ENCODE peak calls at places on chromosomes 5 and 9, in eight cellular contexts. S, R, A, J, M, X, V and Z are unnamed samples. For H3K9me3 and H3K4me1, the result is how much of the 10 kb centered on the place peaks cover.

GRCh38 chr5:127813633-127814171 is 110.5 kb downstream of the CCDC192 start:
- DNase-seq in S (no peak), R (no peak), A (no peak), J (no peak), M (no peak), X (no peak), V (no peak), Z (no peak)

GRCh38 chr5:180331647-180331950 is 21.5 kb downstream of the GFPT2 start:
- DNase-seq in S (no peak), R (peak), A (no peak), J (no peak), M (no peak), X (no peak), V (no peak), Z (no peak)

GRCh38 chr9:127746959-127747569 is 12.0 kb upstream of the TOR2A start:
- DNase-seq in S (no peak), R (no peak), A (no peak), J (no peak), M (no peak), X (no peak), V (no peak), Z (no peak)

GRCh38 chr9:109181284-109181683 is 14.2 kb upstream of the FRRS1L start:
- DNase-seq in S (no peak), R (no peak), A (no peak), J (no peak), M (no peak), X (no peak), V (no peak), Z (no peak)

GRCh38 chr9:132412089-132412488 is 2.1 kb downstream of the CFAP77 start:
- DNase-seq in S (no peak), R (no peak), A (no peak), J (no peak), M (no peak), X (no peak), V (peak), Z (peak)

GRCh38 chr9:107036367-107036766 is 173.4 kb downstream of the ZNF462 start:
- DNase-seq in S (no peak), R (no peak), A (no peak), J (no peak), M (no peak), X (no peak), V (no peak), Z (no peak)

GRCh38 chr5:176739461-176740051 is 70.8 kb upstream of the UNC5A start:
- DNase-seq in S (peak), R (no peak), A (no peak), J (no peak), M (no peak), X (peak), V (no peak), Z (peak)

GRCh38 chr9:87157366-87158031 is 210.2 kb upstream of the GAS1 start:
- DNase-seq in S (no peak), R (no peak), A (no peak), J (no peak), M (peak), X (no peak), V (no peak), Z (no peak)

GRCh38 chr9:70484232-70485130 is 70.0 kb upstream of the KLF9 start:
- DNase-seq in S (peak), R (no peak), A (peak), J (no peak), M (no peak), X (peak), V (peak), Z (peak)

GRCh38 chr5:57324159-57324558 is 150.3 kb downstream of the GPBP1 start:
- DNase-seq in S (no peak), R (no peak), A (no peak), J (no peak), M (no peak), X (no peak), V (no peak), Z (no peak)

GRCh38 chr9:127876026-127876763 is 1.3 kb downstream of the AK1 start:
- DNase-seq in S (no peak), R (peak), A (no peak), J (peak), M (no peak), X (no peak), V (no peak), Z (no peak)

GRCh38 chr5:36631575-36632362 is 25.4 kb downstream of the SLC1A3 start:
- DNase-seq in S (no peak), R (no peak), A (no peak), J (no peak), M (no peak), X (no peak), V (no peak), Z (no peak)

GRCh38 chr5:141272906-141273305 is 27.7 kb downstream of the PCDHB15 start:
- DNase-seq in S (no peak), R (no peak), A (no peak), J (no peak), M (no peak), X (no peak), V (no peak), Z (peak)

GRCh38 chr9:109730228-109730627 is 49.8 kb upstream of the PALM2AKAP2 start:
- DNase-seq in S (no peak), R (no peak), A (peak), J (peak), M (peak), X (no peak), V (no peak), Z (no peak)

GRCh38 chr5:15763754-15764153 is 263.8 kb downstream of the FBXL7 start:
- DNase-seq in S (no peak), R (no peak), A (no peak), J (no peak), M (no peak), X (no peak), V (no peak), Z (peak)

GRCh38 chr9:115938479-115938878 is 215.1 kb upstream of the PAPPA start:
- DNase-seq in S (no peak), R (no peak), A (no peak), J (no peak), M (no peak), X (no peak), V (no peak), Z (no peak)

GRCh38 chr9:121634800-121635261 is 16.6 kb upstream of the DAB2IP start:
- DNase-seq in S (no peak), R (no peak), A (peak), J (no peak), M (no peak), X (no peak), V (no peak), Z (peak)

GRCh38 chr5:112848116-112848811 is 12.8 kb upstream of the SRP19 start:
- DNase-seq in S (no peak), R (no peak), A (no peak), J (no peak), M (no peak), X (no peak), V (peak), Z (peak)

GRCh38 chr5:66144799-66145390 is 795 bp downstream of the SREK1 start:
- DNase-seq in S (no peak), R (no peak), A (no peak), J (no peak), M (no peak), X (no peak), V (no peak), Z (no peak)

GRCh38 chr9:71778085-71778484 is 9.8 kb upstream of the CEMIP2 start:
- DNase-seq in S (no peak), R (no peak), A (no peak), J (no peak), M (no peak), X (no peak), V (no peak), Z (no peak)

GRCh38 chr5:142170254-142170953 is 61.8 kb downstream of the NDFIP1 start:
- DNase-seq in S (no peak), R (no peak), A (no peak), J (no peak), M (no peak), X (no peak), V (no peak), Z (peak)

GRCh38 chr5:61881821-61882220 is 424.2 kb upstream of the KIF2A start:
- DNase-seq in S (no peak), R (no peak), A (no peak), J (no peak), M (no peak), X (no peak), V (no peak), Z (no peak)

GRCh38 chr9:118630931-118631595 is 738.2 kb downstream of the BRINP1 start:
- DNase-seq in S (no peak), R (no peak), A (no peak), J (no peak), M (no peak), X (no peak), V (no peak), Z (no peak)

GRCh38 chr5:134465856-134466240 is 54.2 kb upstream of the CDKN2AIPNL start:
- DNase-seq in S (peak), R (peak), A (peak), J (peak), M (peak), X (peak), V (peak), Z (peak)

GRCh38 chr5:180860887-180861822 is at the start of gene ZFP62:
- DNase-seq in S (peak), R (peak), A (peak), J (peak), M (peak), X (peak), V (peak), Z (peak)

GRCh38 chr5:53490747-53491146 is 10.3 kb downstream of the FST start:
- DNase-seq in S (no peak), R (no peak), A (no peak), J (no peak), M (peak), X (no peak), V (no peak), Z (no peak)

GRCh38 chr5:148829734-148830133 is 3.3 kb downstream of the ADRB2 start:
- DNase-seq in S (no peak), R (no peak), A (no peak), J (no peak), M (no peak), X (no peak), V (no peak), Z (no peak)

GRCh38 chr9:70298245-70298771 is 39.5 kb downstream of the SMC5 start:
- DNase-seq in S (no peak), R (no peak), A (no peak), J (no peak), M (no peak), X (no peak), V (no peak), Z (no peak)

GRCh38 chr5:7372399-7372798 is 23.5 kb upstream of the ADCY2 start:
- DNase-seq in S (no peak), R (no peak), A (no peak), J (no peak), M (no peak), X (no peak), V (no peak), Z (no peak)

GRCh38 chr5:136030252-136030651 is 1.5 kb downstream of the TGFBI start:
- DNase-seq in S (no peak), R (no peak), A (no peak), J (no peak), M (no peak), X (peak), V (no peak), Z (no peak)

GRCh38 chr9:4298255-4299005 is 1.4 kb downstream of the GLIS3 start:
- DNase-seq in S (peak), R (peak), A (peak), J (peak), M (peak), X (peak), V (no peak), Z (no peak)

GRCh38 chr9:109166771-109167601 is at the start of gene FRRS1L:
- DNase-seq in S (no peak), R (no peak), A (no peak), J (no peak), M (no peak), X (no peak), V (no peak), Z (no peak)

GRCh38 chr9:125061391-125061790 is 81.9 kb downstream of the SCAI start:
- DNase-seq in S (no peak), R (no peak), A (no peak), J (no peak), M (no peak), X (no peak), V (no peak), Z (no peak)

GRCh38 chr9:21317956-21318923 is 13.1 kb upstream of the IFNA5 start:
- DNase-seq in S (peak), R (no peak), A (peak), J (no peak), M (no peak), X (peak), V (no peak), Z (peak)

GRCh38 chr5:36414869-36415282 is 113.2 kb upstream of the RANBP3L start:
- DNase-seq in S (no peak), R (no peak), A (no peak), J (no peak), M (no peak), X (no peak), V (peak), Z (no peak)

GRCh38 chr5:10756539-10756938 is 4.5 kb downstream of the DAP start:
- DNase-seq in S (no peak), R (no peak), A (no peak), J (no peak), M (no peak), X (no peak), V (no peak), Z (no peak)

GRCh38 chr5:93995126-93995621 is 253.8 kb upstream of the POU5F2 start:
- DNase-seq in S (no peak), R (no peak), A (no peak), J (no peak), M (no peak), X (no peak), V (no peak), Z (no peak)

GRCh38 chr9:135148386-135148785 is 60.9 kb downstream of the OLFM1 start:
- DNase-seq in S (no peak), R (no peak), A (no peak), J (no peak), M (no peak), X (no peak), V (no peak), Z (no peak)

GRCh38 chr9:135149876-135150275 is 62.4 kb downstream of the OLFM1 start:
- DNase-seq in S (no peak), R (no peak), A (no peak), J (no peak), M (no peak), X (no peak), V (no peak), Z (no peak)

GRCh38 chr9:135151905-135152304 is 64.4 kb downstream of the OLFM1 start:
- DNase-seq in S (no peak), R (no peak), A (no peak), J (no peak), M (no peak), X (no peak), V (no peak), Z (no peak)

GRCh38 chr9:135152608-135153337 is 65.3 kb downstream of the OLFM1 start:
- DNase-seq in S (no peak), R (no peak), A (no peak), J (no peak), M (no peak), X (no peak), V (peak), Z (peak)

DNA sequence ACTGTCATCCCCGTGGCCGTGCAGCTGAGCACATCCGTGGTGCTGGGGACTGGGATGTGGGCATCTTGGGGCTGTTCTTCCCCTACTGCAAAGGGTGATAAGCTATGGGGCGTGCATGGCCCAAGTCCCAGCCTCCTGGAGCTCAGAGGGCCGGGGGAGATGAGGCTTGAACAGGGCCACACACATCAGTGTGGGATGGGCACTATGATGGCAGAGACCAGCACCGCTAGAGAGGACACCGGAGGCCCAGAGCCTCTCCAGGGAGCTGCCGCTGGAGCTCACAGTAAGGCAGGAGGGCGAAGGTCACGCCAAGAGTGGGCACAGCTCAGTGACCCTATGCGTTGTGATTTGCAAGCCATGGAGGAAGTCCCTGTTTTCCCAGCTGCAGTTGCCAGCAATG is 63.5 kb downstream of the OLFM1 start:
- DNase-seq in S (no peak), R (no peak), A (no peak), J (no peak), M (no peak), X (no peak), V (no peak), Z (no peak)
- H3K9me3 ChIP-seq in S (under half), R (under half), A (under half), J (under half), M (under half), X (under half), V (under half), Z (under half)

GRCh38 chr9:89553451-89554020 is 51.3 kb upstream of the GADD45G start:
- DNase-seq in S (no peak), R (no peak), A (no peak), J (peak), M (no peak), X (no peak), V (no peak), Z (no peak)
- H3K4me1 ChIP-seq in S (under half), R (under half), A (under half), J (under half), M (under half), X (under half), V (under half), Z (under half)

DNA sequence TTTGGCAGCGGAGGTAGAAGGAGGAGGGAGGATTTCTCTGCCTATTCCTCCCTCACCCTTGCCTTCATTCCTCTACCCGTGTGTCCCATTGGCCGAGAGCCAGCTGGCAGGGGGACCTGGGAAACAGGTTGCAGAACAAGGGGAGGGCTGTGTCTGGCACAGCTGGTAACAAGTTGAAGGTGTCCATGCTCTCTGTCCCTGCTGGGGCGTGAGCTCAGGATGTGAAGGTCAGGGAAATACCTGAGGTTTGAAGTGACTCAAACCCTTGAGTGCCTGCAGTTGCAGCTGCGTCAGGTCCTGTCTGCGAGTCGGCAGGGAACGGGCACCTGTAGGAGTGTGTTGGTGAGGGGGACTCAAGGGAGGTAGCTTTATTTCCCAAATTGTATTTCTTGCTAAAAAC is 16.2 kb downstream of the MIGA2 start:
- DNase-seq in S (peak), R (peak), A (peak), J (peak), M (peak), X (no peak), V (peak), Z (no peak)
- TF ChIP-seq CTCF in S (no peak), R (no peak), A (no peak), J (no peak), M (no peak), X (no peak), V (no peak), Z (no peak)

GRCh38 chr9:40926404-40927259 is 201.8 kb downstream of the FOXD4L6 start:
- DNase-seq in S (no peak), R (no peak), A (no peak), J (no peak), M (no peak), X (no peak), V (no peak), Z (no peak)
- H3K9me3 ChIP-seq in S (half or more), R (half or more), A (under half), J (under half), M (half or more), X (half or more), V (under half), Z (under half)

DNA sequence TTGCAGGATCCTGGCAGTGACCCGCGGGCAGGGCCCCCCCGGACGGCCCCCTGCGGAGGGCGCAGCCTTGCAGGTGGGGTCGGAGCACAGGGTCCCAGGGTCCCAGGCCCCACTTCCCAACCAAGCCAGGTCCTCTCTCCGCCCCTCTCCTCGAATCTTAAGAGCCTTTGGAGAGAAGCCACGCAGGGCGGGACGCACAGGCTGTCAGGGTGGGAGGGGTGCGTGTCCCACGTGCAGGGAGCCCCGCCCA is 18.4 kb upstream of the EGFL7 start:
- DNase-seq in S (peak), R (peak), A (no peak), J (peak), M (peak), X (peak), V (no peak), Z (no peak)
- H3K4me1 ChIP-seq in S (under half), R (under half), A (under half), J (under half), M (under half), X (under half), V (under half), Z (under half)

GRCh38 chr5:318341-318897 is 3.1 kb upstream of the AHRR start:
- DNase-seq in S (no peak), R (no peak), A (peak), J (no peak), M (no peak), X (no peak), V (peak), Z (no peak)
- TF ChIP-seq CTCF in S (no peak), R (no peak), A (peak), J (no peak), M (no peak), X (no peak), V (peak), Z (peak)

GRCh38 chr5:179121667-179122111 is 61.5 kb downstream of the ZNF354C start:
- DNase-seq in S (no peak), R (peak), A (no peak), J (peak), M (no peak), X (no peak), V (no peak), Z (no peak)
- H3K9me3 ChIP-seq in S (under half), R (under half), A (under half), J (under half), M (under half), X (under half), V (under half), Z (under half)

GRCh38 chr9:114908104-114908621 is 22.2 kb downstream of the TNFSF8 start:
- DNase-seq in S (no peak), R (no peak), A (peak), J (no peak), M (peak), X (no peak), V (peak), Z (no peak)
- H3K4me1 ChIP-seq in S (under half), R (under half), A (under half), J (under half), M (under half), X (under half), V (under half), Z (under half)